ENCODE peak calls at places on chromosomes 11 and 22, in eight cellular contexts. One of them, this sample, is unnamed.

GRCh38 chr22:49212466-49212865 is 615.2 kb downstream of the BRD1 start:
- DNase-seq in left ventricle myocardium inferior: peak; percentile 6
- DNase-seq in lung microvascular endothelial cell: no peak
- DNase-seq in progenitor cell of endocrine pancreas: no peak
- DNase-seq in M059J: no peak
- DNase-seq in effector CD4-positive, alpha-beta T cell: no peak
- DNase-seq in GM06990: no peak
- DNase-seq in AG08395: no peak
- DNase-seq in this sample: no peak

GRCh38 chr11:69352715-69353325 is 58.9 kb downstream of the MYEOV start:
- DNase-seq in progenitor cell of endocrine pancreas: no peak
- DNase-seq in AG08395: peak; percentile 78
- DNase-seq in lung microvascular endothelial cell: peak; percentile 56
- DNase-seq in GM06990: no peak
- DNase-seq in left ventricle myocardium inferior: no peak
- DNase-seq in effector CD4-positive, alpha-beta T cell: no peak
- DNase-seq in M059J: peak; percentile 87
- DNase-seq in this sample: no peak

GRCh38 chr22:27435839-27436581 is 365.5 kb downstream of the MN1 start:
- DNase-seq in GM06990: no peak
- DNase-seq in left ventricle myocardium inferior: peak; percentile 74
- DNase-seq in effector CD4-positive, alpha-beta T cell: no peak
- DNase-seq in AG08395: peak; percentile 73
- DNase-seq in lung microvascular endothelial cell: peak; percentile 17
- DNase-seq in progenitor cell of endocrine pancreas: no peak
- DNase-seq in M059J: no peak
- DNase-seq in this sample: no peak

GRCh38 chr11:16194566-16194965 is 161.8 kb downstream of the SOX6 start:
- DNase-seq in M059J: no peak
- DNase-seq in GM06990: no peak
- DNase-seq in AG08395: no peak
- DNase-seq in lung microvascular endothelial cell: no peak
- DNase-seq in effector CD4-positive, alpha-beta T cell: no peak
- DNase-seq in progenitor cell of endocrine pancreas: no peak
- DNase-seq in left ventricle myocardium inferior: no peak
- DNase-seq in this sample: no peak

GRCh38 chr11:13126430-13126829 is 117.3 kb downstream of the RASSF10 start:
- DNase-seq in progenitor cell of endocrine pancreas: no peak
- DNase-seq in lung microvascular endothelial cell: peak; percentile 87
- DNase-seq in effector CD4-positive, alpha-beta T cell: no peak
- DNase-seq in M059J: peak; percentile 99
- DNase-seq in AG08395: no peak
- DNase-seq in GM06990: no peak
- DNase-seq in left ventricle myocardium inferior: no peak
- DNase-seq in this sample: no peak

GRCh38 chr11:1218788-1219445 is 3.9 kb upstream of the MUC5B start:
- DNase-seq in progenitor cell of endocrine pancreas: no peak
- DNase-seq in GM06990: no peak
- DNase-seq in left ventricle myocardium inferior: no peak
- DNase-seq in M059J: no peak
- DNase-seq in lung microvascular endothelial cell: no peak
- DNase-seq in AG08395: no peak
- DNase-seq in effector CD4-positive, alpha-beta T cell: no peak
- DNase-seq in this sample: no peak

GRCh38 chr11:23957309-23957708 is 539.5 kb upstream of the LUZP2 start:
- DNase-seq in left ventricle myocardium inferior: no peak
- DNase-seq in AG08395: no peak
- DNase-seq in effector CD4-positive, alpha-beta T cell: no peak
- DNase-seq in M059J: peak; percentile 30
- DNase-seq in progenitor cell of endocrine pancreas: no peak
- DNase-seq in lung microvascular endothelial cell: no peak
- DNase-seq in GM06990: no peak
- DNase-seq in this sample: no peak

GRCh38 chr11:82270870-82271269 is 462.8 kb downstream of the FAM181B start:
- DNase-seq in progenitor cell of endocrine pancreas: no peak
- DNase-seq in lung microvascular endothelial cell: no peak
- DNase-seq in GM06990: no peak
- DNase-seq in AG08395: no peak
- DNase-seq in effector CD4-positive, alpha-beta T cell: no peak
- DNase-seq in M059J: no peak
- DNase-seq in left ventricle myocardium inferior: no peak
- DNase-seq in this sample: no peak